ENCODE peak calls at places on chromosomes 6 and 20, in ten cellular contexts. G, A, B, N, C, E, S, T, Z and I are unnamed samples.
A peak's percentile ranks its signal among the peaks of the same experiment; 100 is the strongest.

GRCh38 chr6:91082311-91082803 is 495.5 kb upstream of the MAP3K7 start:
- DNase-seq in G (no peak), A (no peak), B (no peak), N (peak; percentile 79), C (no peak), E (no peak), S (peak; percentile 44), T (peak; percentile 1), Z (no peak), I (no peak)

GRCh38 chr6:137776786-137777185 is 90.3 kb upstream of the TNFAIP3 start:
- DNase-seq in G (no peak), A (no peak), B (no peak), N (no peak), C (no peak), E (no peak), S (no peak), T (peak; percentile 68), Z (no peak), I (no peak)

GRCh38 chr20:5070570-5070969 is 49.2 kb downstream of the PCNA start:
- DNase-seq in G (no peak), A (no peak), B (no peak), N (no peak), C (peak; percentile 65), E (no peak), S (no peak), T (no peak), Z (no peak), I (no peak)

GRCh38 chr6:98824163-98824906 is 10.0 kb upstream of the POU3F2 start:
- DNase-seq in G (no peak), A (no peak), B (no peak), N (peak; percentile 74), C (no peak), E (peak; percentile 40), S (peak; percentile 72), T (peak; percentile 7), Z (no peak), I (no peak)

GRCh38 chr6:80535914-80536565 is 429.6 kb downstream of the BCKDHB start:
- DNase-seq in G (no peak), A (no peak), B (no peak), N (no peak), C (no peak), E (no peak), S (no peak), T (peak; percentile 60), Z (no peak), I (no peak)

GRCh38 chr6:150492941-150493340 is 106.7 kb upstream of the PLEKHG1 start:
- DNase-seq in G (peak; percentile 87), A (no peak), B (no peak), N (peak; percentile 15), C (no peak), E (no peak), S (no peak), T (no peak), Z (no peak), I (no peak)

GRCh38 chr6:25100288-25100687 is 164.5 kb upstream of the RIPOR2 start:
- DNase-seq in G (no peak), A (no peak), B (no peak), N (no peak), C (no peak), E (no peak), S (no peak), T (peak; percentile 31), Z (no peak), I (no peak)

GRCh38 chr6:112037783-112038216 is 16.1 kb upstream of the CCN6 start:
- DNase-seq in G (peak; percentile 88), A (peak; percentile 38), B (peak; percentile 35), N (peak; percentile 76), C (no peak), E (no peak), S (no peak), T (peak; percentile 94), Z (peak; percentile 90), I (peak; percentile 93)

GRCh38 chr20:62772994-62773858 is 23.0 kb upstream of the MRGBP start:
- DNase-seq in G (peak; percentile 19), A (no peak), B (no peak), N (peak; percentile 92), C (no peak), E (no peak), S (no peak), T (peak; percentile 70), Z (no peak), I (no peak)

GRCh38 chr20:4082406-4083102 is 67.2 kb upstream of the RNF24 start:
- DNase-seq in G (peak; percentile 83), A (no peak), B (peak; percentile 49), N (peak; percentile 52), C (peak; percentile 89), E (peak; percentile 18), S (peak; percentile 79), T (peak; percentile 77), Z (peak; percentile 69), I (peak; percentile 44)

GRCh38 chr6:166474721-166475565 is 92.2 kb upstream of the MPC1 start:
- DNase-seq in G (no peak), A (no peak), B (no peak), N (no peak), C (no peak), E (no peak), S (no peak), T (peak; percentile 66), Z (no peak), I (no peak)

GRCh38 chr6:80543598-80544181 is 437.2 kb downstream of the BCKDHB start:
- DNase-seq in G (no peak), A (no peak), B (no peak), N (no peak), C (no peak), E (no peak), S (no peak), T (peak; percentile 61), Z (no peak), I (peak; percentile 72)

DNA sequence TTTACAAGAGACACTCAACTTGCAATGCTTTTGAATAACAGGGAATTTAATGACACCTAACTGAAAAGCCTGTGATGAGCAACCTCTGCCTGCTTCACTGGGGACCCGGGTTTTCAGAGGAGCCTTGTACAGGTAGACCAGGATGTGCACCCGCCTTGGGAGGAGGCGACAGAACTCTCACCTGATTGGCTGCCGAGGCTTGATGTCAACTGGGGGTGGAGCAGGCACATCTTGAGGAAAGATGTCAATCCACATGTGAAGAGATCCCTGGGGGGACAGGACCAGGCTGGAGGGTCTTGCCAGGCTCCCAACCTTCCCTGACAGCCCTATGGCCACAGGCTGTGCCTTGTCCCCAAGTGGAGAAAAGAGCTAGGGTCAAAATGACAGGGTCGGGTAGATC is 19.8 kb downstream of the ERGIC3 start:
- DNase-seq in G (no peak), A (no peak), B (no peak), N (no peak), C (no peak), E (no peak), S (peak; percentile 52), T (no peak), Z (peak; percentile 35), I (no peak)
- TF ChIP-seq CTCF in G (no peak), A (no peak), B (no peak), N (no peak), C (no peak), E (no peak), S (no peak), T (no peak), Z (no peak), I (no peak)

DNA sequence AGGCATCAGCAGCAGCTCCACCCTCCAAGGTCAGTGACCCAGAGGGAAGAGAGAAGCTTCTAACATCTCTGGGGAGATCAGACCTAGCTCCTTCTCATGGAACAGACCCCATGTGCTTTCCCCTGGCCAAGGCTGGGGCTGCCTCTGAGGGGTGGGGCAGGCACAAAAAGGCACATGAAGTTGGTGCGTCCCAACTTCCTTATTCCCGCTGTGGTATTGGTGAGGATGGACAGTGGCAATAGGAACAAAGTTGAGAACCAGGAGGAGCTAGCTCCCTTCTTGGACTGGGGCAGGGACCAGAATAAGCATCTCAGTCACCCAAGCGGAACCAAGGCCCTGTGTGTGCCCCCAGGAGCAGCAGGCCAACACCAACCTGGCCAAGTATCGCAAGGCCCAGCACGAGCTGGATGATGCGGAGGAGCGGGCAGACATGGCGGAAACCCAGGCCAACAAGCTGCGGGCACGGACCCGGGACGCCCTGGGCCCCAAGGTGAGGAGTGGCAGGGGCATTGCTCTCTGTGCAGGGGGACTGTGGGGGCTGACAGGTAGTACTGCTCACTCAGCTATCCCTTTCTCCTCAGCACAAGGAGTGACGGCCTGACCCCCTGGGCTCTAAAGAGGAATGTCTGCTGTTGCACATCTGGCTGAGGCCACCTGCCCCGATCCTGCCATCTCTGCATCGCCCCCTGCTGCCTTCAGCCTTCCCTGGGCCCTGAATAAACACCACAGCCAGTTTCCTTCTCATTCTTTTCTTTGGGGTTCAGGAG is 46.1 kb downstream of the MYH7B start:
- DNase-seq in G (no peak), A (no peak), B (no peak), N (no peak), C (no peak), E (no peak), S (no peak), T (peak; percentile 45), Z (peak; percentile 49), I (no peak)
- TF ChIP-seq CTCF in G (peak; percentile 50), A (no peak), B (no peak), N (peak; percentile 41), C (peak; percentile 69), E (no peak), S (peak; percentile 60), T (peak; percentile 39), Z (peak; percentile 5), I (peak; percentile 65)

DNA sequence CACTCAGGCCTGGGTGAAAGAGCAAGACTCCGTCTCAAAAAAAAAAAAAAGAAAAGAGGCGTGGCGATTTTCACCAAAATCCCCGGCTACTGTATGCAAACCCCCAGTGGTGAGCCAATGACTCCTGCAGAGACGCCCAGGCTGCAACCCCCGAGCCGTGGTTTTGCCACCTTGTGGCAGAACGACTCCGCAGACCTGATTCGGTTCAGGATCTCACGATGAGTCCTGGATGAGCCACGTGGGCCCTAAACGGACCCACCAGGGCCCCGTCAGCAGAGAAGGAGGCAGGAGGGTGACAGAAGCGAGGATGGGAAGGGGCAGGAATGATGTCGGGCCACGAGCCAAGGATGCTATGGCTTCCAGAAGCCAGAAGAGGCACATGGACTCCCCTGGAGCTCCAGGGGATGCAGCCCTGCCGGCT is 42.5 kb downstream of the SLC2A4RG start:
- DNase-seq in G (no peak), A (no peak), B (no peak), N (peak; percentile 39), C (peak; percentile 60), E (no peak), S (no peak), T (no peak), Z (no peak), I (no peak)
- TF ChIP-seq CTCF in G (no peak), A (no peak), B (no peak), N (peak; percentile 29), C (peak; percentile 78), E (no peak), S (peak; percentile 20), T (no peak), Z (no peak), I (peak; percentile 7)

DNA sequence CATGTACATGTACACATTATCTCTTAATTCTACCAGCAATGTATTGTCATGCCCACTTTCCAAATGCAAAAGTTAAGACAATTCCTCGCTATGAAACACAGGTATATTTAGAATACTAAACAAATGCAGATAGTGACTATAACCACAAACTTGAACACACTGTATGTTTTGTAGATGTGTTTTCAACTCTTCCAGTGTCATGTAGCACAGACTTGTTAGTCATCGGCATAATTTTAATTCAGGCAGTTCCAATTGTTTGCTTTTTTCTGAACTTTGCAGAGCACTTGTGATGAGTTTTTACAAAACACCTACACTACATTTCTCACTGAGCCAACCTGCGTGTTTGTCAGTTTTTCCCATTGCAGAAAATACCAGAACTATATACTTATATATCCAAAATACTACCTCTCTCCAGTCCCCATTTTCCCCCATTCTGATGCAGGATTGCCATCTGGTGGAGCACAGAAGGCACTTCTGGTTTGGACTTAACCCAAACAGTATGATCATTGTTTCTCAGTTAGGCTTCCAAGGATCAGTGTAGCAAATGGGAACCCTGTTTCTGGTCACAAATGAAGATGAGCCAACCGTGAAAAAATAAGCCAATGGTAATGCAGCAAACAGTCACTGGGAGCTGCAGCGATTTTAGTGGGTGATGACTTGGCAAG is 143.4 kb downstream of the ADGRB3 start:
- DNase-seq in G (peak; percentile 59), A (no peak), B (peak; percentile 28), N (peak; percentile 87), C (peak; percentile 11), E (peak; percentile 41), S (peak; percentile 36), T (peak; percentile 85), Z (no peak), I (no peak)
- TF ChIP-seq CTCF in G (peak; percentile 90), A (peak; percentile 33), B (peak; percentile 59), N (peak; percentile 90), C (peak; percentile 57), E (peak; percentile 41), S (peak; percentile 82), T (peak; percentile 17), Z (peak; percentile 54), I (peak; percentile 16)